ENCODE peak calls at places on chromosomes 5 and 9, in seven cellular contexts. J is GDM1; S is stimulated activated CD4-positive, alpha-beta T cell treated with anti-CD3 and anti-CD28 coated beads, Interleukin-4, amount 100 ng/mL, for 48 hours; B is fibroblast of pulmonary artery; V is hepatocyte; A is D341Med; K is fibroblast of mammary gland. F is an unnamed sample.

GRCh38 chr5:112938286-112938685 is 16.3 kb upstream of the REEP5 start:
- DNase-seq in J (no peak), S (no peak), B (no peak), V (no peak), A (no peak), K (no peak), F (no peak)

GRCh38 chr9:98142182-98142924 is 23.3 kb upstream of the TRIM14 start:
- DNase-seq in J (no peak), S (no peak), B (no peak), V (peak; percentile 68), A (no peak), K (no peak), F (no peak)

GRCh38 chr9:13083973-13084528 is 195.4 kb downstream of the MPDZ start:
- DNase-seq in J (no peak), S (no peak), B (peak; percentile 46), V (no peak), A (no peak), K (peak; percentile 74), F (no peak)

GRCh38 chr9:3261484-3261883 is 264.3 kb downstream of the RFX3 start:
- DNase-seq in J (no peak), S (no peak), B (peak; percentile 21), V (no peak), A (no peak), K (peak; percentile 6), F (no peak)

GRCh38 chr9:136721339-136722092 is 9.1 kb downstream of the DIPK1B start:
- DNase-seq in J (no peak), S (no peak), B (peak; percentile 74), V (no peak), A (peak; percentile 66), K (peak; percentile 85), F (no peak)

GRCh38 chr5:54844905-54845566 is 140.4 kb downstream of the ESM1 start:
- DNase-seq in J (no peak), S (no peak), B (peak; percentile 83), V (peak; percentile 69), A (no peak), K (peak; percentile 72), F (no peak)

GRCh38 chr5:168975331-168975730 is 325.6 kb downstream of the SLIT3 start:
- DNase-seq in J (no peak), S (no peak), B (no peak), V (no peak), A (no peak), K (no peak), F (no peak)

GRCh38 chr5:87109749-87110148 is 157.9 kb upstream of the RASA1 start:
- DNase-seq in J (no peak), S (no peak), B (no peak), V (no peak), A (no peak), K (no peak), F (no peak)

GRCh38 chr9:517993-518392 is 303.3 kb downstream of the DOCK8 start:
- DNase-seq in J (no peak), S (no peak), B (no peak), V (peak; percentile 44), A (no peak), K (no peak), F (no peak)

GRCh38 chr5:153939101-153939500 is 99.6 kb downstream of the FAM114A2 start:
- DNase-seq in J (no peak), S (no peak), B (no peak), V (no peak), A (no peak), K (no peak), F (no peak)

GRCh38 chr5:159010611-159011497 is 88.9 kb downstream of the EBF1 start:
- DNase-seq in J (no peak), S (no peak), B (peak; percentile 24), V (no peak), A (no peak), K (peak; percentile 50), F (no peak)

GRCh38 chr9:93121316-93122241 is 12.5 kb downstream of the NINJ1 start:
- DNase-seq in J (no peak), S (no peak), B (no peak), V (no peak), A (no peak), K (no peak), F (no peak)

GRCh38 chr5:173750538-173751265 is 134.3 kb upstream of the BOD1 start:
- DNase-seq in J (no peak), S (no peak), B (no peak), V (no peak), A (no peak), K (no peak), F (no peak)

GRCh38 chr9:69155341-69156030 is 18.6 kb upstream of the TJP2 start:
- DNase-seq in J (no peak), S (no peak), B (no peak), V (no peak), A (no peak), K (no peak), F (no peak)